ENCODE peak calls at places on chromosomes 13 and 19, in ten cellular contexts. S, N, U, Z, L, W, D, C, T and K are unnamed samples.

GRCh38 chr19:13055213-13056051 is 47.2 kb downstream of the LYL1 start:
- DNase-seq in S (no peak), N (peak; percentile 93), U (peak; percentile 56), Z (no peak), L (no peak), W (no peak), D (peak; percentile 67), C (peak; percentile 55), T (peak; percentile 92), K (no peak)

GRCh38 chr13:42780044-42780443 is 1.3 kb upstream of the FAM216B start:
- DNase-seq in S (no peak), N (no peak), U (no peak), Z (no peak), L (no peak), W (no peak), D (no peak), C (no peak), T (no peak), K (no peak)

GRCh38 chr19:6925801-6926751 is 38.7 kb downstream of the ADGRE1 start:
- DNase-seq in S (no peak), N (no peak), U (no peak), Z (no peak), L (no peak), W (no peak), D (no peak), C (no peak), T (peak; percentile 93), K (no peak)

GRCh38 chr13:53784331-53784730 is 755.7 kb downstream of the OLFM4 start:
- DNase-seq in S (no peak), N (no peak), U (no peak), Z (no peak), L (no peak), W (no peak), D (no peak), C (no peak), T (no peak), K (no peak)

GRCh38 chr19:6664916-6665315 is 5.0 kb downstream of the TNFSF14 start:
- DNase-seq in S (no peak), N (no peak), U (no peak), Z (no peak), L (no peak), W (no peak), D (no peak), C (no peak), T (no peak), K (no peak)

GRCh38 chr13:34155931-34156607 is 338.1 kb downstream of the RFC3 start:
- DNase-seq in S (no peak), N (no peak), U (peak; percentile 73), Z (no peak), L (no peak), W (no peak), D (no peak), C (no peak), T (peak; percentile 64), K (no peak)

GRCh38 chr19:2700660-2701360 is 1.7 kb downstream of the GNG7 start:
- DNase-seq in S (no peak), N (no peak), U (no peak), Z (no peak), L (no peak), W (no peak), D (no peak), C (no peak), T (no peak), K (no peak)

GRCh38 chr13:43083750-43084149 is 60.4 kb downstream of the DNAJC15 start:
- DNase-seq in S (no peak), N (no peak), U (no peak), Z (no peak), L (no peak), W (no peak), D (no peak), C (no peak), T (no peak), K (no peak)

GRCh38 chr13:26965976-26966375 is 205.4 kb upstream of the GPR12 start:
- DNase-seq in S (no peak), N (peak; percentile 90), U (no peak), Z (no peak), L (no peak), W (peak; percentile 66), D (no peak), C (no peak), T (peak; percentile 26), K (no peak)

GRCh38 chr19:31214086-31214485 is 135.2 kb downstream of the TSHZ3 start:
- DNase-seq in S (no peak), N (no peak), U (peak; percentile 17), Z (peak; percentile 48), L (peak; percentile 68), W (no peak), D (no peak), C (peak; percentile 34), T (peak; percentile 99), K (peak; percentile 56)

GRCh38 chr19:40192758-40193586 is 1.7 kb downstream of the MAP3K10 start:
- DNase-seq in S (no peak), N (no peak), U (no peak), Z (no peak), L (no peak), W (no peak), D (no peak), C (no peak), T (no peak), K (no peak)

GRCh38 chr13:27280009-27280646 is 9.5 kb downstream of the RASL11A start:
- DNase-seq in S (no peak), N (no peak), U (no peak), Z (peak; percentile 20), L (no peak), W (no peak), D (peak; percentile 22), C (no peak), T (peak; percentile 13), K (no peak)

GRCh38 chr19:13164370-13165090 is 14.3 kb downstream of the IER2 start:
- DNase-seq in S (no peak), N (peak; percentile 73), U (peak; percentile 89), Z (peak; percentile 38), L (peak; percentile 29), W (no peak), D (peak; percentile 100), C (no peak), T (peak; percentile 88), K (no peak)

GRCh38 chr19:30253581-30253996 is 118.6 kb upstream of the ZNF536 start:
- DNase-seq in S (no peak), N (no peak), U (no peak), Z (no peak), L (no peak), W (no peak), D (no peak), C (no peak), T (peak; percentile 92), K (no peak)

GRCh38 chr13:88068975-88069374 is 397.8 kb downstream of the SLITRK5 start:
- DNase-seq in S (no peak), N (no peak), U (no peak), Z (no peak), L (peak; percentile 3), W (no peak), D (peak; percentile 82), C (no peak), T (no peak), K (no peak)

GRCh38 chr13:111202149-111202548 is 87.0 kb downstream of the ARHGEF7 start:
- DNase-seq in S (no peak), N (no peak), U (peak; percentile 79), Z (no peak), L (no peak), W (no peak), D (no peak), C (no peak), T (peak; percentile 19), K (no peak)

GRCh38 chr13:21694831-21695230 is 24.0 kb downstream of the FGF9 start:
- DNase-seq in S (no peak), N (no peak), U (no peak), Z (no peak), L (no peak), W (no peak), D (no peak), C (no peak), T (no peak), K (no peak)

GRCh38 chr19:20278342-20278741 is 111.3 kb downstream of the ZNF486 start:
- DNase-seq in S (no peak), N (no peak), U (no peak), Z (no peak), L (no peak), W (no peak), D (peak; percentile 53), C (no peak), T (peak; percentile 40), K (no peak)

GRCh38 chr13:93227906-93228801 is 1.5 kb downstream of the GPC6 start:
- DNase-seq in S (peak; percentile 32), N (peak; percentile 59), U (no peak), Z (no peak), L (no peak), W (peak; percentile 53), D (peak; percentile 78), C (no peak), T (peak; percentile 79), K (no peak)

GRCh38 chr19:15112385-15112784 is 5.2 kb downstream of the SYDE1 start:
- DNase-seq in S (no peak), N (no peak), U (no peak), Z (no peak), L (no peak), W (no peak), D (peak; percentile 77), C (no peak), T (no peak), K (no peak)

GRCh38 chr19:41928221-41928683 is at the start of gene ERFL:
- DNase-seq in S (no peak), N (no peak), U (no peak), Z (peak; percentile 58), L (no peak), W (no peak), D (no peak), C (no peak), T (peak; percentile 53), K (no peak)

GRCh38 chr13:66886248-66886647 is 343.9 kb downstream of the PCDH9 start:
- DNase-seq in S (peak; percentile 2), N (no peak), U (no peak), Z (no peak), L (no peak), W (peak; percentile 51), D (no peak), C (no peak), T (no peak), K (no peak)